ENCODE peak calls at places on chromosomes 5 and 9, in four cellular contexts. A is A549, O is mammary epithelial cell, E is HCT116. D is an unnamed sample. For H3K9me3, the result is how much of the 10 kb centered on the place peaks cover.

GRCh38 chr9:79766091-79766490 is 194.3 kb downstream of the TLE4 start:
- DNase-seq in A (no peak), O (no peak), E (no peak), D (no peak)

GRCh38 chr9:130443840-130444492 is 795 bp upstream of the ASS1 start:
- DNase-seq in A (no peak), O (no peak), E (no peak), D (no peak)

GRCh38 chr9:7403839-7404238 is 395.7 kb downstream of the DMAC1 start:
- DNase-seq in A (no peak), O (no peak), E (no peak), D (no peak)

GRCh38 chr5:168910874-168911273 is 331.7 kb upstream of the PANK3 start:
- DNase-seq in A (no peak), O (no peak), E (no peak), D (no peak)

GRCh38 chr9:129384887-129385614 is 207.0 kb upstream of the IER5L start:
- DNase-seq in A (no peak), O (no peak), E (no peak), D (no peak)

GRCh38 chr9:127004946-127005769 is 90.6 kb downstream of the RALGPS1 start:
- DNase-seq in A (no peak), O (peak), E (no peak), D (peak)

GRCh38 chr5:141867139-141867538 is 11.1 kb downstream of the PCDH1 start:
- DNase-seq in A (no peak), O (no peak), E (no peak), D (no peak)

GRCh38 chr5:1875843-1876671 is 6.7 kb downstream of the IRX4 start:
- DNase-seq in A (no peak), O (no peak), E (no peak), D (no peak)

GRCh38 chr9:121510766-121511555 is 11.3 kb upstream of the GGTA1 start:
- DNase-seq in A (no peak), O (no peak), E (no peak), D (no peak)

GRCh38 chr5:65305913-65306312 is 175.8 kb downstream of the ADAMTS6 start:
- DNase-seq in A (no peak), O (no peak), E (no peak), D (no peak)

GRCh38 chr9:99559776-99560175 is 261.9 kb upstream of the NR4A3 start:
- DNase-seq in A (no peak), O (no peak), E (no peak), D (no peak)

GRCh38 chr5:125331987-125332628 is 585.7 kb upstream of the ZNF608 start:
- DNase-seq in A (no peak), O (no peak), E (no peak), D (no peak)

GRCh38 chr5:158289967-158290366 is 431.0 kb upstream of the CLINT1 start:
- DNase-seq in A (no peak), O (no peak), E (no peak), D (no peak)
- H3K9me3 ChIP-seq in A (under half), O (under half), E (under half), D (under half)

GRCh38 chr5:156475182-156475830 is 148.3 kb downstream of the SGCD start:
- DNase-seq in A (no peak), O (no peak), E (no peak), D (no peak)

GRCh38 chr5:156477196-156477595 is 150.2 kb downstream of the SGCD start:
- DNase-seq in A (no peak), O (no peak), E (no peak), D (no peak)

GRCh38 chr5:156475831-156476551 is 149.0 kb downstream of the SGCD start:
- DNase-seq in A (peak), O (peak), E (no peak), D (no peak)

GRCh38 chr5:156474251-156474650 is 147.3 kb downstream of the SGCD start:
- DNase-seq in A (no peak), O (no peak), E (no peak), D (no peak)

GRCh38 chr5:156476704-156477103 is 149.7 kb downstream of the SGCD start:
- DNase-seq in A (no peak), O (no peak), E (no peak), D (no peak)
- H3K27ac ChIP-seq in A (peak), O (no peak), E (no peak), D (no peak)

DNA sequence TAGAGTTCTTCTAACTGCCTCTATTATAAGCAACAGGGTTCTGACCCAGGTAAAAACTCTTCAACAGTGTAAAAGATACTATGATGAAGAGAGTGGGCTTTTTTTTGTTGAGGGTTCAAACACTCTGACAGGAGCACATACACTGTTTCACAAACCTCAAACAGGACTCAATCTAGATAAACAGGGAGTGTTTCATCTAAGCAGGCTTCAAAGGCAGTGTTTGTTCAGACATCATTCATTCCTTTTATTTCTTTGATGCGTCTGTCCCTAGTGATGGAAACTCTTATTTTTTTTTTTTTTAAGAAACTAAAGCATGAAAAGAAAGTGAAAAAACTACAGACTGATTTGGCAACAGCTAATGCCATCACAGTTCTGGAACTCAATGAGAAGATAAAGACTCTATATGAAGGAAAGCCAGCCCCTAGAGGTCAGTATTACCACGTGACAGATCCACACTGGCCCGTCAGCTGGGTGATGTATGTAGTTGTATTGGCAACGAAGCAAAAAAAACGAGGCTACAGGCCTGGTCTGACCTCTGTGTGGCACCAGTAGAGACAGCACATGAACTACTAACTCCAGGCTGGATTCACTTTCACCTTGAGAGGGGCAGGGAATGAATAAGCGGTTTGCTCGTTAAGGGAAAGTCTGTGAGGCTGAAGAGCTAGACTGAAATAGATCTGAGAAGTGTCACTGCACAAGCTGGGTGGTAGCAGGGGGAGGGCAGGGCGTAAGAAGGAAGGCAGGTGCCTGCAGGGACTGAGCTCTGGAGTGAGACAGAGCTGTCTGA is 172.2 kb downstream of the CCDC192 start:
- DNase-seq in A (peak), O (peak), E (peak), D (peak)
- H3K4me2 ChIP-seq in A (peak), O (no peak), E (peak), D (peak)

DNA sequence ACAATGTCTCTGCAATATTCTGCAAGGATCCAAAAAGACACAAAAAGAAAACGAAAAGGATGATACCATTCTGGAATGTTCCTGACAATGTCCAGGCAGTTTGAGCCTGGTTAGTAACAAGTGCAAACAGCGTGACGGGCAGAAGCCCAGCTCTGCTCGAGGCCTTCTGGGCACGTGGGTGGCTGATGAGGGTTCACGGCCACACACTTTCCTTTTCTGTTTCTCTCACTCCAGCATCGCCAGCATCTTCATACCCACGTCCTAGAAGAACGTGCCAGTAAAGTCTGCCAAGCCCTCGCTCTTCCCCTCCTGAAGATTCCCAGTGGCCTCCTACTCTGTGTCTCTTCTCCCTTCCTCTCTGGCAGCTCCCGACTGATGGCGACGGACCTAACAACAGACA is 36.7 kb downstream of the COL23A1 start:
- DNase-seq in A (no peak), O (no peak), E (no peak), D (no peak)
- H3K9me3 ChIP-seq in A (under half), O (under half), E (under half), D (under half)

GRCh38 chr9:105694848-105695581 is 674 bp downstream of the TMEM38B start:
- DNase-seq in A (peak), O (peak), E (no peak), D (peak)
- H3K27ac ChIP-seq in A (peak), O (peak), E (no peak), D (no peak)

GRCh38 chr5:140312067-140312790 is 9.3 kb upstream of the PFDN1 start:
- DNase-seq in A (no peak), O (peak), E (no peak), D (peak)
- H3K4me2 ChIP-seq in A (peak), O (peak), E (peak), D (peak)

DNA sequence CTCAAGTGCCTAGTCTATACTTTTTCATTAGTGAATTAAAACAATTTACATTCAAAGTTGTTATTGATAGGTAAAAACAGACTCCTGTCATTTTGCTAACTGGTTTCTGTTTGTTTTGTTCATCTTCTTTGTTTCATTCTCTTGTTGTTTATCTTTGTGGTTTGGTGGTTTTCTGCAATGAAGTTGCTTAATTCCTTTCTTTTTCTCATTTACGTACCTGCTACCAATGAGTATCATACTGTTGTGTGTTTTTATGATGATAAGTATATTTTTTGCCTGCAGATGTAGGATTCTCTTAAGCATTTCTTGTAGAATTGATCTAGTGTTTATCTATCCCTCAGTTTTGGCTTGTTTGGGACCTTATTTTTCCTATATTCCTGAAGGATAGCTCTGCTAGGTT is 2230.0 kb downstream of the MAT2B start:
- DNase-seq in A (no peak), O (no peak), E (no peak), D (no peak)
- H3K9me3 ChIP-seq in A (under half), O (under half), E (under half), D (under half)

GRCh38 chr9:136974834-136975535 is 2.3 kb upstream of the PTGDS start:
- DNase-seq in A (no peak), O (no peak), E (no peak), D (peak)
- H3K27ac ChIP-seq in A (no peak), O (no peak), E (no peak), D (no peak)

D was measured in PC-9.